ENCODE peak calls at places on chromosomes 2 and 18, in eight cellular contexts. D, B, W, R, P, L, T and K are unnamed samples.

GRCh38 chr18:35408843-35409261 is 31.7 kb upstream of the ZNF396 start:
- DNase-seq in P (no peak), T (no peak), D (no peak), B (no peak), W (no peak), R (no peak), L (no peak), K (no peak)

GRCh38 chr2:120972286-120972685 is 236.6 kb downstream of the GLI2 start:
- DNase-seq in P (no peak), T (no peak), L (no peak), D (no peak), W (no peak), R (no peak), B (no peak), K (no peak)

GRCh38 chr2:154713605-154714004 is 15.1 kb downstream of the KCNJ3 start:
- DNase-seq in B (no peak), T (no peak), D (no peak), R (no peak), W (no peak), P (no peak), L (no peak), K (no peak)

GRCh38 chr2:160816916-160817315 is 323.3 kb upstream of the RBMS1 start:
- DNase-seq in D (no peak), R (no peak), W (no peak), L (no peak), B (no peak), T (no peak), P (no peak), K (no peak)

GRCh38 chr2:232292395-232293154 is 86.0 kb upstream of the ALPP start:
- DNase-seq in W (no peak), T (peak), D (peak), B (peak), L (peak), R (peak), P (no peak), K (peak)

GRCh38 chr2:226564667-226565066 is 235.0 kb downstream of the IRS1 start:
- DNase-seq in P (no peak), D (no peak), R (no peak), T (peak), L (no peak), B (no peak), W (peak), K (no peak)

GRCh38 chr2:220300806-220301205 is 673.4 kb downstream of the SLC4A3 start:
- DNase-seq in D (no peak), P (no peak), R (no peak), W (no peak), L (peak), B (no peak), T (no peak), K (no peak)

GRCh38 chr2:171327043-171327496 is 106.7 kb downstream of the METTL8 start:
- DNase-seq in R (no peak), P (no peak), T (no peak), B (peak), W (no peak), D (no peak), L (no peak), K (no peak)